ENCODE peak calls at places on chromosome 6, in ten cellular contexts. C, Z, Y, X, R, W, I, D, M and T are unnamed samples.

GRCh38 chr6:100203391-100203790 is 209.4 kb upstream of the MCHR2 start:
- DNase-seq in D (no peak), Y (no peak), R (peak), M (no peak), I (no peak), X (no peak), W (no peak), C (no peak), Z (no peak), T (no peak)

GRCh38 chr6:117919775-117920492 is 12.9 kb downstream of the SLC35F1 start:
- DNase-seq in M (no peak), C (no peak), Z (peak), W (peak), I (peak), X (no peak), Y (no peak), R (no peak), D (no peak), T (peak)

GRCh38 chr6:27847706-27848105 is 64.5 kb downstream of the OR2B2 start:
- DNase-seq in Z (no peak), M (no peak), I (no peak), Y (no peak), R (no peak), D (no peak), C (no peak), W (no peak), X (no peak), T (no peak)

GRCh38 chr6:20302702-20303251 is 90.5 kb upstream of the MBOAT1 start:
- DNase-seq in M (no peak), X (no peak), D (no peak), C (no peak), W (no peak), Y (no peak), I (no peak), R (peak), Z (no peak), T (no peak)

GRCh38 chr6:107973594-107973993 is 15.6 kb upstream of the SEC63 start:
- DNase-seq in C (no peak), X (no peak), I (no peak), Y (no peak), M (no peak), R (no peak), W (no peak), D (no peak), Z (no peak), T (no peak)

GRCh38 chr6:116422238-116422637 is 38.9 kb upstream of the CALHM6 start:
- DNase-seq in M (no peak), Z (no peak), W (no peak), C (no peak), X (no peak), R (no peak), I (no peak), Y (no peak), D (no peak), T (no peak)

GRCh38 chr6:37615564-37616340 is 81.9 kb downstream of the MDGA1 start:
- DNase-seq in Y (no peak), R (no peak), W (no peak), I (no peak), D (no peak), X (peak), M (no peak), C (no peak), Z (no peak), T (no peak)

GRCh38 chr6:34528996-34529664 is 27.0 kb downstream of the SPDEF start:
- DNase-seq in W (peak), X (no peak), R (no peak), C (peak), Z (no peak), D (peak), Y (no peak), I (no peak), M (no peak), T (no peak)

GRCh38 chr6:42347456-42347855 is 104.3 kb downstream of the TRERF1 start:
- DNase-seq in M (no peak), R (no peak), X (no peak), W (no peak), Y (no peak), I (no peak), D (no peak), Z (no peak), C (no peak), T (no peak)

GRCh38 chr6:47414517-47415167 is 62.9 kb upstream of the CD2AP start:
- DNase-seq in D (no peak), X (no peak), Y (peak), I (peak), Z (no peak), M (no peak), C (no peak), W (no peak), R (no peak), T (no peak)

GRCh38 chr6:42281016-42281533 is 63.4 kb upstream of the MRPS10 start:
- DNase-seq in Z (no peak), C (no peak), Y (no peak), D (no peak), X (no peak), M (no peak), W (no peak), R (no peak), I (no peak), T (no peak)

GRCh38 chr6:83707829-83708545 is 914 bp downstream of the SNAP91 start:
- DNase-seq in Z (peak), C (no peak), I (peak), Y (peak), M (no peak), X (peak), D (no peak), W (no peak), R (no peak), T (peak)

GRCh38 chr6:169487579-169488205 is 214.1 kb downstream of the WDR27 start:
- DNase-seq in Y (no peak), C (no peak), X (no peak), R (no peak), M (no peak), Z (no peak), D (no peak), I (no peak), W (no peak), T (no peak)
- TF ChIP-seq CTCF in Y (no peak), C (no peak), X (no peak), R (no peak), M (no peak), Z (no peak), D (peak), I (peak), W (peak), T (no peak)

GRCh38 chr6:13624871-13625288 is 9.7 kb downstream of the NOL7 start:
- DNase-seq in I (peak), Y (peak), M (no peak), Z (peak), R (no peak), W (no peak), C (no peak), X (no peak), D (no peak), T (no peak)
- TF ChIP-seq CTCF in I (peak), Y (peak), M (peak), Z (peak), R (peak), W (peak), C (peak), X (no peak), D (no peak), T (peak)

GRCh38 chr6:153625089-153625488 is 414.0 kb upstream of the OPRM1 start:
- DNase-seq in Y (no peak), R (peak), C (no peak), Z (no peak), W (no peak), X (no peak), D (no peak), M (no peak), I (peak), T (no peak)
- TF ChIP-seq CTCF in Y (no peak), R (no peak), C (no peak), Z (no peak), W (no peak), X (no peak), D (no peak), M (no peak), I (no peak), T (no peak)

DNA sequence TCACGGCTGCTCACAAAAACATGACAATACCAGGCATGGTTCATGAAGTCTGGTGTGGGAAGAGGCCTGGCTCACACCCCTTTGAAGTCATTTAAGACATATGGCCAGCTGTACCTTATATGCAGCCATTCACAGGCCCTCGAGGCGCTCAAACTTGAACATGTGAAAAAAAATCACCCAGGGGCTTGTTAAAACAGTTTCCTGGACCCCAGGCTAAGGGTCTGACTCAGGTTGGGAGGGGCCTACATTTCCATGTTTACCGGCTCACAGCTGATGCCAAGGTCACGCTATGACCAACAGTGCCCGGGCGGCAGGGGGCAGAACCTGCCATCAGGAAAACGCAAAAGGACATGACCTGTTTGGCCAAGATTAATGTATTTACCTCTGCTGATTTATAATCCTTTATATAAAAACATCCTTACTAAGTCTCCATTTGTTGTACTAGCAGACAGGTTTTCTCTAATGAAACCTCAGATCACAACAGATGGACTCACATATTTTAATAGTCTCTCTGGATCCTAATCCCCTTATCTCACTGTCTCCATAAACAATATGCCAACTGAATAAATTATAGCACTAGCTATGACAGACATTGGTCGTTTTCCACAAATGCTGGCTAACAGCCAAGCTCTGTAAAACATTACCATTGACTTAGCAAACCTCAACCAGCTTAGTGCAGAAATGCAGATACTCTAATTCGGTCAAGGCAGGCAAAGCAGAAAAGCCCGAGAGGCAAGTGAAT is 19.9 kb downstream of the EZR start:
- DNase-seq in M (no peak), I (no peak), X (no peak), C (no peak), D (no peak), R (no peak), Z (no peak), W (no peak), Y (peak), T (no peak)
- TF ChIP-seq CTCF in M (no peak), I (no peak), X (no peak), C (no peak), D (no peak), R (peak), Z (no peak), W (no peak), Y (peak), T (no peak)